ENCODE peak calls at places on chromosomes 5 and 9, in eight cellular contexts. Q is pancreas, P is prostate gland, C is fibroblast of lung, R is mucosa of descending colon, V is heart left ventricle, B is MM.1S, N is thyroid gland. U is an unnamed sample.
A peak's percentile ranks its signal among the peaks of the same experiment; 100 is the strongest.

GRCh38 chr9:16213781-16214515 is 656.5 kb downstream of the BNC2 start:
- DNase-seq in V (peak; percentile 70), B (no peak), Q (no peak), P (peak; percentile 82), N (peak; percentile 85), C (peak; percentile 99), R (no peak), U (peak; percentile 46)

GRCh38 chr5:68846828-68847227 is 247.0 kb upstream of the SLC30A5 start:
- DNase-seq in C (no peak), N (no peak), R (no peak), B (no peak), P (no peak), Q (no peak), V (no peak), U (no peak)

GRCh38 chr9:138099803-138100598 is 222.4 kb downstream of the CACNA1B start:
- DNase-seq in V (peak; percentile 26), R (no peak), B (no peak), Q (peak; percentile 17), C (no peak), P (no peak), N (no peak), U (no peak)

GRCh38 chr9:114034663-114035062 is 43.4 kb downstream of the AMBP start:
- DNase-seq in Q (peak; percentile 34), R (no peak), C (no peak), V (no peak), B (no peak), P (no peak), N (no peak), U (peak; percentile 46)

GRCh38 chr5:35598707-35599370 is 18.8 kb upstream of the SPEF2 start:
- DNase-seq in C (no peak), N (peak; percentile 1), P (no peak), Q (peak; percentile 77), R (peak; percentile 64), B (no peak), V (no peak), U (no peak)

GRCh38 chr5:9339206-9339818 is 206.6 kb downstream of the SEMA5A start:
- DNase-seq in B (peak; percentile 29), V (no peak), Q (no peak), R (no peak), C (no peak), P (no peak), N (no peak), U (no peak)

GRCh38 chr9:95509851-95510529 is 6.8 kb downstream of the PTCH1 start:
- DNase-seq in V (no peak), P (no peak), C (no peak), Q (peak; percentile 65), B (peak; percentile 15), R (peak; percentile 66), N (peak; percentile 43), U (peak; percentile 30)

GRCh38 chr9:112605518-112605917 is 112.4 kb downstream of the INIP start:
- DNase-seq in C (no peak), V (no peak), B (no peak), N (no peak), R (no peak), Q (no peak), P (no peak), U (no peak)

GRCh38 chr5:32027717-32028321 is 146.3 kb downstream of the GOLPH3 start:
- DNase-seq in P (peak; percentile 76), C (peak; percentile 98), V (peak; percentile 82), N (peak; percentile 70), R (no peak), Q (no peak), B (no peak), U (peak; percentile 67)

GRCh38 chr5:141734501-141735231 is 52.6 kb upstream of the ARAP3 start:
- DNase-seq in V (no peak), P (no peak), B (peak; percentile 51), R (no peak), N (peak; percentile 60), Q (no peak), C (peak; percentile 48), U (no peak)

GRCh38 chr5:63401434-63402046 is 560.7 kb downstream of the HTR1A start:
- DNase-seq in R (no peak), V (peak; percentile 31), C (peak; percentile 17), N (peak; percentile 60), B (peak; percentile 78), Q (peak; percentile 76), P (peak; percentile 23), U (peak; percentile 52)

GRCh38 chr5:82347213-82347947 is 69.2 kb upstream of the RPS23 start:
- DNase-seq in P (no peak), B (no peak), Q (no peak), C (peak; percentile 93), R (no peak), V (no peak), N (peak; percentile 68), U (peak; percentile 44)

GRCh38 chr5:90747175-90747574 is 188.6 kb downstream of the ADGRV1 start:
- DNase-seq in P (no peak), N (no peak), Q (no peak), B (no peak), V (no peak), R (no peak), C (peak; percentile 68), U (no peak)

DNA sequence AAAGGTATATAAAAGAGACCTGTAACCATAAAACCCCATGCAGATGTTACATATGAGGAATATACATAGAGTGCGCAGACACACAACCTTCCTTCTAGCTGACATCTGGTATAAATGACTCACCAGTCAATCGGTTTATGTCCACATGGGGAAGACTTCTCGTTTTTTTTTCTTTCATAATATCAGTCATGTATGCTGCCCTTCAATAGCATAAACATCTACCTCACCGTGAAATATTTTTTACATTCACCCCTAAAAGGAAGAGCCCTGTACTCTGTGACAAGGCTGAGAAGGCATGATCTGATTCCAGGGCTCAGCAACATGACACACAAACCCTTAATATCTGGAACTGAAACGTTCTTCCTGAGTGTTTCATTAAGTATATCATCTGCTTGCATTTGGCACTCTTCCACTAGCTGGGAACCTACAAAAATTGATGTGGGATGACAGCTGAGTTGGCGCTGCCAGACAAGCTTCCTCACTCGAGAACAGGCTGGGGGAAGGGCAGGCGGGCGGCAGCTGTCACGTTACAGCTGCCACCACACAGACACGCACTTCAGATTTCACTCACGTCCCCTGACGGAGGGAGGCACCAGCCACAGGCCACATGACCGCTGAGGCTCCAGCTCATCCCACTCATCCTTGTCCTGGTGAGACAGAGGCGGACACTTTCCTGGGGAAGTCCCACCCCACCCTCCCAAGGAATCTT is 74.2 kb downstream of the SHB start:
- DNase-seq in R (peak; percentile 77), P (peak; percentile 57), Q (peak; percentile 67), C (peak; percentile 75), V (peak; percentile 89), B (no peak), N (peak; percentile 21), U (peak; percentile 93)
- H3K4me1 ChIP-seq in R (no peaks in the 10 kb centered on the region), P (no peaks in the 10 kb centered on the region), Q (peaks cover 6% of the 10 kb centered on the region), C (peaks cover 35% of the 10 kb centered on the region), V (peaks cover 43% of the 10 kb centered on the region), B (no peaks in the 10 kb centered on the region), N (no peaks in the 10 kb centered on the region), U (peaks cover 26% of the 10 kb centered on the region)

GRCh38 chr5:40277161-40277906 is 402.4 kb upstream of the PTGER4 start:
- DNase-seq in P (no peak), B (no peak), Q (no peak), R (no peak), N (no peak), V (no peak), C (no peak), U (no peak)
- H3K4me3 ChIP-seq in P (no peak overlapping the region), B (no peak overlapping the region), Q (no peak overlapping the region), R (no peak overlapping the region), N (no peak overlapping the region), V (no peak overlapping the region), C (no peak overlapping the region), U (no peak overlapping the region)

GRCh38 chr5:173613433-173614144 is 2.9 kb downstream of the BOD1 start:
- DNase-seq in N (no peak), B (no peak), V (no peak), P (no peak), C (no peak), Q (no peak), R (no peak), U (no peak)

GRCh38 chr5:173615884-173616576 is 420 bp downstream of the BOD1 start:
- DNase-seq in B (peak; percentile 92), Q (peak; percentile 75), R (peak; percentile 80), V (peak; percentile 58), P (peak; percentile 73), N (peak; percentile 70), C (peak; percentile 69), U (peak; percentile 81)

GRCh38 chr5:173611706-173612105 is 4.7 kb downstream of the BOD1 start:
- DNase-seq in R (no peak), V (no peak), P (no peak), C (no peak), B (no peak), Q (no peak), N (no peak), U (no peak)

GRCh38 chr5:173614591-173614990 is 1.9 kb downstream of the BOD1 start:
- DNase-seq in C (no peak), B (no peak), P (no peak), R (no peak), Q (no peak), N (peak; percentile 64), V (no peak), U (no peak)

GRCh38 chr5:173612948-173613347 is 3.5 kb downstream of the BOD1 start:
- DNase-seq in R (no peak), P (no peak), Q (no peak), C (no peak), B (no peak), V (no peak), N (no peak), U (no peak)
- H3K4me1 ChIP-seq in R (peaks cover 13% of the 10 kb centered on the region), P (peaks cover 13% of the 10 kb centered on the region), Q (peaks cover 21% of the 10 kb centered on the region), C (no peaks in the 10 kb centered on the region), B (peaks cover 11% of the 10 kb centered on the region), V (peaks cover 24% of the 10 kb centered on the region), N (peaks cover 26% of the 10 kb centered on the region), U (peaks cover 60% of the 10 kb centered on the region)

GRCh38 chr5:160169326-160169725 is 50.1 kb upstream of the PWWP2A start:
- DNase-seq in R (no peak), P (no peak), N (no peak), Q (no peak), C (peak; percentile 95), B (no peak), V (peak; percentile 37), U (no peak)

GRCh38 chr5:160167623-160168165 is 48.4 kb upstream of the PWWP2A start:
- DNase-seq in C (no peak), Q (no peak), N (no peak), B (no peak), R (no peak), P (no peak), V (no peak), U (no peak)

GRCh38 chr5:160165137-160166068 is 46.2 kb upstream of the PWWP2A start:
- DNase-seq in R (peak; percentile 88), P (no peak), Q (peak; percentile 86), V (peak; percentile 94), C (peak; percentile 99), N (peak; percentile 88), B (no peak), U (peak; percentile 91)

GRCh38 chr5:160166069-160166972 is 47.1 kb upstream of the PWWP2A start:
- DNase-seq in N (no peak), P (no peak), R (no peak), C (no peak), B (no peak), V (no peak), Q (no peak), U (no peak)

DNA sequence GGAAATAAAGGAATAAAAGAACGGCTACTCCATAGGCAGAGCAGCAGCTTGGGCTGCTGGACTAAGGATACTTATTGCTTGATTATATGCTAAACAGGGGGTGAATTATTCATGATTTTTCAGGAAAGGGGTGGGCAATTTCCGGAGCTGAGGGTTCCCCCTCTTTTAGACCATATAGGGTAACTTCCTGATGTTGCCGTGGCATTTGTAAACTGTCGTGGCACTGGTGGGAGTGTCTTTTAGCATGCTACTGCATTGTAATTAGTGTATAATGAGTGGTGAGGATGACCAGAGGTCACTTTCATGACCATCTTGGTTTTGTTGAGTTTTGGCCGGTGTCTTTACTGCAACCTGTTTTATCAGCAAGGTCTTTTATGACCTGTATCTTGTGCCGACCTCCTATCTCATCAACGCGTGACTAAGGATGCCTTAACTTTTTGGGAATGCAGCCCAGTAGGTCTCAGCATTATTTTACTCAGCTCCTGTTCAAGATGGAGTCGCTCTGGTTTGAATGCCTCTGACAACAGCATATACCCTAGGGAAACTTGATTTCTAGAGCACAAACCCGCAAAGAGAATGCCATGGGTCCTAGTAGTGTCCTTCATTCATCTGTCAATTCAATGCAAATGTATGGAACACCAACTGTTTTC is 47.8 kb upstream of the PWWP2A start:
- DNase-seq in C (no peak), P (no peak), R (no peak), V (no peak), Q (no peak), N (no peak), B (no peak), U (no peak)
- H3K4me3 ChIP-seq in C (no peak overlapping the region), P (no peak overlapping the region), R (no peak overlapping the region), V (no peak overlapping the region), Q (no peak overlapping the region), N (no peak overlapping the region), B (no peak overlapping the region), U (no peak overlapping the region)